ENCODE peak calls at places on chromosomes 3 and 15, in five cellular contexts. One of them, this sample, is unnamed.

GRCh38 chr15:47431501-47431900 is 285.8 kb upstream of the SEMA6D start:
- DNase-seq in dorsolateral prefrontal cortex: no peak
- DNase-seq in mammary epithelial cell: peak
- DNase-seq in esophagus muscularis mucosa: no peak
- DNase-seq in heart left ventricle: no peak
- DNase-seq in this sample: no peak

GRCh38 chr15:52440414-52440813 is 88.3 kb downstream of the MYO5A start:
- DNase-seq in dorsolateral prefrontal cortex: no peak
- DNase-seq in mammary epithelial cell: peak
- DNase-seq in esophagus muscularis mucosa: no peak
- DNase-seq in heart left ventricle: no peak
- DNase-seq in this sample: peak

GRCh38 chr15:90819390-90819789 is 49.0 kb upstream of the FURIN start:
- DNase-seq in dorsolateral prefrontal cortex: no peak
- DNase-seq in mammary epithelial cell: no peak
- DNase-seq in esophagus muscularis mucosa: no peak
- DNase-seq in heart left ventricle: peak
- DNase-seq in this sample: no peak

GRCh38 chr3:193556841-193557240 is 2.1 kb upstream of the ATP13A4 start:
- DNase-seq in dorsolateral prefrontal cortex: no peak
- DNase-seq in mammary epithelial cell: no peak
- DNase-seq in esophagus muscularis mucosa: no peak
- DNase-seq in heart left ventricle: no peak
- DNase-seq in this sample: no peak

GRCh38 chr3:126018995-126019394 is 50.0 kb downstream of the ROPN1B start:
- DNase-seq in dorsolateral prefrontal cortex: no peak
- DNase-seq in mammary epithelial cell: no peak
- DNase-seq in esophagus muscularis mucosa: no peak
- DNase-seq in heart left ventricle: no peak
- DNase-seq in this sample: no peak

GRCh38 chr3:171372694-171373093 is 87.5 kb downstream of the TNIK start:
- DNase-seq in dorsolateral prefrontal cortex: no peak
- DNase-seq in mammary epithelial cell: no peak
- DNase-seq in esophagus muscularis mucosa: no peak
- DNase-seq in heart left ventricle: no peak
- DNase-seq in this sample: no peak

GRCh38 chr15:64566102-64566501 is 105.7 kb downstream of the ZNF609 start:
- DNase-seq in dorsolateral prefrontal cortex: no peak
- DNase-seq in mammary epithelial cell: no peak
- DNase-seq in esophagus muscularis mucosa: no peak
- DNase-seq in heart left ventricle: no peak
- DNase-seq in this sample: no peak

GRCh38 chr3:58082047-58082446 is 73.8 kb downstream of the FLNB start:
- DNase-seq in dorsolateral prefrontal cortex: peak
- DNase-seq in mammary epithelial cell: no peak
- DNase-seq in esophagus muscularis mucosa: no peak
- DNase-seq in heart left ventricle: no peak
- DNase-seq in this sample: no peak

GRCh38 chr3:151219056-151219455 is 16.0 kb upstream of the GPR171 start:
- DNase-seq in dorsolateral prefrontal cortex: no peak
- DNase-seq in mammary epithelial cell: peak
- DNase-seq in esophagus muscularis mucosa: no peak
- DNase-seq in heart left ventricle: no peak
- DNase-seq in this sample: peak

GRCh38 chr3:52851348-52851747 is 16.5 kb upstream of the MUSTN1 start:
- DNase-seq in dorsolateral prefrontal cortex: no peak
- DNase-seq in mammary epithelial cell: peak
- DNase-seq in esophagus muscularis mucosa: no peak
- DNase-seq in heart left ventricle: no peak
- DNase-seq in this sample: peak

GRCh38 chr15:35394416-35394815 is 151.5 kb downstream of the DPH6 start:
- DNase-seq in dorsolateral prefrontal cortex: no peak
- DNase-seq in mammary epithelial cell: no peak
- DNase-seq in esophagus muscularis mucosa: no peak
- DNase-seq in heart left ventricle: no peak
- DNase-seq in this sample: no peak

GRCh38 chr15:64004582-64004981 is 41.7 kb downstream of the DAPK2 start:
- DNase-seq in dorsolateral prefrontal cortex: no peak
- DNase-seq in mammary epithelial cell: peak
- DNase-seq in esophagus muscularis mucosa: no peak
- DNase-seq in heart left ventricle: peak
- DNase-seq in this sample: peak

GRCh38 chr15:41048397-41048796 is 67.7 kb downstream of the INO80 start:
- DNase-seq in dorsolateral prefrontal cortex: no peak
- DNase-seq in mammary epithelial cell: no peak
- DNase-seq in esophagus muscularis mucosa: no peak
- DNase-seq in heart left ventricle: no peak
- DNase-seq in this sample: no peak

GRCh38 chr3:74233091-74233490 is 381.4 kb downstream of the CNTN3 start:
- DNase-seq in dorsolateral prefrontal cortex: no peak
- DNase-seq in mammary epithelial cell: no peak
- DNase-seq in esophagus muscularis mucosa: no peak
- DNase-seq in heart left ventricle: no peak
- DNase-seq in this sample: no peak

GRCh38 chr3:24272875-24273274 is 221.8 kb downstream of the THRB start:
- DNase-seq in dorsolateral prefrontal cortex: no peak
- DNase-seq in mammary epithelial cell: peak
- DNase-seq in esophagus muscularis mucosa: no peak
- DNase-seq in heart left ventricle: no peak
- DNase-seq in this sample: peak

GRCh38 chr3:38601971-38602550 is 47.4 kb downstream of the SCN5A start:
- DNase-seq in dorsolateral prefrontal cortex: peak
- DNase-seq in mammary epithelial cell: no peak
- DNase-seq in esophagus muscularis mucosa: no peak
- DNase-seq in heart left ventricle: no peak
- DNase-seq in this sample: no peak

GRCh38 chr3:53844262-53845102 is 1.7 kb downstream of the CHDH start:
- DNase-seq in dorsolateral prefrontal cortex: peak
- DNase-seq in mammary epithelial cell: no peak
- DNase-seq in esophagus muscularis mucosa: no peak
- DNase-seq in heart left ventricle: no peak
- DNase-seq in this sample: no peak

GRCh38 chr3:16379838-16380237 is 114.8 kb downstream of the OXNAD1 start:
- DNase-seq in dorsolateral prefrontal cortex: no peak
- DNase-seq in mammary epithelial cell: no peak
- DNase-seq in esophagus muscularis mucosa: no peak
- DNase-seq in heart left ventricle: no peak
- DNase-seq in this sample: no peak
- H3K27ac ChIP-seq in dorsolateral prefrontal cortex: no peak
- H3K27ac ChIP-seq in mammary epithelial cell: no peak
- H3K27ac ChIP-seq in esophagus muscularis mucosa: peak
- H3K27ac ChIP-seq in heart left ventricle: no peak
- H3K27ac ChIP-seq in this sample: no peak

DNA sequence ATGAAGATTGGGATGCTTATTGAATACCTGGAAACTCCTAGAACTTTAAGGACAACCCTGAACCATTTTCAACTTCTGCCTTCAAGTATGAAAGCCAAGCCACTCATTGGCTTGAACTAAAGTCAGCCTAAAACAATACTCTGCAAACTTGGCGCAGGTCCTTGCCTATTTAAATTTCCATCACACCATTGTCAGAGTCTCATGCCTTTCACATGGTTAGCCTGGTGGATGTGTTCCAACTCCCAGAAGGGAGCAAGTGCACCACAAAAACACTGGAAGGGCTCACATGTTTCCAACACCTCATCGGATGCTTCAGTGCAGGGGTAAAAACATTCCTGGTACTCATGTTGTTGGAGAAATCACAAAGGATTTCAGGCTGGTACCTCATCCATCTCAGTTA is 511.6 kb upstream of the MDFIC2 start:
- DNase-seq in dorsolateral prefrontal cortex: no peak
- DNase-seq in mammary epithelial cell: no peak
- DNase-seq in esophagus muscularis mucosa: no peak
- DNase-seq in heart left ventricle: no peak
- DNase-seq in this sample: no peak
- TF ChIP-seq CTCF in dorsolateral prefrontal cortex: no peak
- TF ChIP-seq CTCF in mammary epithelial cell: no peak
- TF ChIP-seq CTCF in esophagus muscularis mucosa: no peak
- TF ChIP-seq CTCF in heart left ventricle: no peak
- TF ChIP-seq CTCF in this sample: no peak

GRCh38 chr15:100597862-100598261 is 4.1 kb downstream of the LINS1 start:
- DNase-seq in dorsolateral prefrontal cortex: no peak
- DNase-seq in mammary epithelial cell: no peak
- DNase-seq in esophagus muscularis mucosa: no peak
- DNase-seq in heart left ventricle: no peak
- DNase-seq in this sample: no peak

GRCh38 chr15:100596792-100597191 is 5.2 kb downstream of the LINS1 start:
- DNase-seq in dorsolateral prefrontal cortex: no peak
- DNase-seq in mammary epithelial cell: peak
- DNase-seq in esophagus muscularis mucosa: no peak
- DNase-seq in heart left ventricle: no peak
- DNase-seq in this sample: peak

GRCh38 chr15:100598655-100599054 is 3.3 kb downstream of the LINS1 start:
- DNase-seq in dorsolateral prefrontal cortex: no peak
- DNase-seq in mammary epithelial cell: no peak
- DNase-seq in esophagus muscularis mucosa: no peak
- DNase-seq in heart left ventricle: no peak
- DNase-seq in this sample: no peak

GRCh38 chr15:100593431-100593830 is 8.6 kb downstream of the LINS1 start:
- DNase-seq in dorsolateral prefrontal cortex: no peak
- DNase-seq in mammary epithelial cell: no peak
- DNase-seq in esophagus muscularis mucosa: no peak
- DNase-seq in heart left ventricle: no peak
- DNase-seq in this sample: no peak

DNA sequence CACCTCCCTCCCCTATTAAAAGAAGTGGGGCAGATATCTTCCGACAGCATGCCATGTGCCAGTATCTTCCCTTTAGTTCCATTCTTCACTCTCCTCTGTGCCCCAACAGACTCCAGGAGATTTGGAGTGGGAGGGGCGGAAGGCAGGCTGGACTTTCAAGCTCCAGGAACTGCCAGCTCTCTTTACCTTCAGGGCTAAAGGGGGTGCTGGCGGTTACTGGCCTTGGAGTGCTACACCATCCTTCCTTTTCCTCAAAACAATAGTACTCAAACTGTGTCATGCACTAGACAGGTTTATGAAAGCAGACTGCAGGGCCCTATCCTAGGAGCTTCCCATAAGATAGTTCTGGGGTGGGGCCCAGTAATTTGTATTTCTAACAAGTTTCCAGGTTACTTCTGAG is 6.0 kb downstream of the LINS1 start:
- DNase-seq in dorsolateral prefrontal cortex: no peak
- DNase-seq in mammary epithelial cell: peak
- DNase-seq in esophagus muscularis mucosa: no peak
- DNase-seq in heart left ventricle: no peak
- DNase-seq in this sample: no peak
- H3K27ac ChIP-seq in dorsolateral prefrontal cortex: no peak
- H3K27ac ChIP-seq in mammary epithelial cell: peak
- H3K27ac ChIP-seq in esophagus muscularis mucosa: no peak
- H3K27ac ChIP-seq in heart left ventricle: no peak
- H3K27ac ChIP-seq in this sample: no peak

GRCh38 chr15:33608714-33609113 is 297.9 kb downstream of the RYR3 start:
- DNase-seq in dorsolateral prefrontal cortex: no peak
- DNase-seq in mammary epithelial cell: no peak
- DNase-seq in esophagus muscularis mucosa: no peak
- DNase-seq in heart left ventricle: no peak
- DNase-seq in this sample: no peak
- TF ChIP-seq CTCF in dorsolateral prefrontal cortex: peak
- TF ChIP-seq CTCF in mammary epithelial cell: peak
- TF ChIP-seq CTCF in esophagus muscularis mucosa: peak
- TF ChIP-seq CTCF in heart left ventricle: no peak
- TF ChIP-seq CTCF in this sample: no peak

DNA sequence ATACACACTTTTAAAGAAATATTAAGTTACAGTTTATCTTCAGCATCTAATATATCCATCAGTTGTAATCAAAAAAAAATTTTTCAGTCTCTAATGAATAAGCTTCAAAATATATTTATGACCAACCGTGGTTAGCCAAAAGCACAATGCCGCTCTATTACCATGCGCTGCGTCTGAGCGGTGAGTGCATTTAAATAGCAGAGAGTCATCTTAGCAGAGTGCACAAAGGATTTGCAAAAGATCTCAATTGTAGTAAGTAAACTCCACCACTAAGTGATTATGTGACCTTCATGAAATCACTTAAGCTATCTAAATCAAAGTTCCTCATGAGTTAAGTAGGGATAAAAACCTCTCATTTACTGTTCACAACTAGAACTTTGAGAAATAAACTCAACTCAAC is 4.9 kb downstream of the TP63 start:
- DNase-seq in dorsolateral prefrontal cortex: no peak
- DNase-seq in mammary epithelial cell: no peak
- DNase-seq in esophagus muscularis mucosa: no peak
- DNase-seq in heart left ventricle: no peak
- DNase-seq in this sample: no peak
- H3K27ac ChIP-seq in dorsolateral prefrontal cortex: no peak
- H3K27ac ChIP-seq in mammary epithelial cell: no peak
- H3K27ac ChIP-seq in esophagus muscularis mucosa: no peak
- H3K27ac ChIP-seq in heart left ventricle: no peak
- H3K27ac ChIP-seq in this sample: no peak

GRCh38 chr3:133831966-133832801 is 26.6 kb downstream of the SRPRB start:
- DNase-seq in dorsolateral prefrontal cortex: no peak
- DNase-seq in mammary epithelial cell: no peak
- DNase-seq in esophagus muscularis mucosa: peak
- DNase-seq in heart left ventricle: no peak
- DNase-seq in this sample: no peak
- TF ChIP-seq CTCF in dorsolateral prefrontal cortex: no peak
- TF ChIP-seq CTCF in mammary epithelial cell: no peak
- TF ChIP-seq CTCF in esophagus muscularis mucosa: no peak
- TF ChIP-seq CTCF in heart left ventricle: no peak
- TF ChIP-seq CTCF in this sample: no peak

GRCh38 chr3:35596611-35597010 is 42.7 kb upstream of the ARPP21 start:
- DNase-seq in dorsolateral prefrontal cortex: no peak
- DNase-seq in mammary epithelial cell: no peak
- DNase-seq in esophagus muscularis mucosa: no peak
- DNase-seq in heart left ventricle: no peak
- DNase-seq in this sample: no peak
- H3K27ac ChIP-seq in dorsolateral prefrontal cortex: no peak
- H3K27ac ChIP-seq in mammary epithelial cell: no peak
- H3K27ac ChIP-seq in esophagus muscularis mucosa: no peak
- H3K27ac ChIP-seq in heart left ventricle: no peak
- H3K27ac ChIP-seq in this sample: no peak

This sample was measured in RWPE1.